ENCODE peak calls at places on chromosomes 1 and 21, in eight cellular contexts. C is heart left ventricle, N is cardiac fibroblast, Q is progenitor cell of endocrine pancreas, W is upper lobe of right lung, S is WERI-Rb-1, A is AG04450, H is fibroblast of villous mesenchyme. B is an unnamed sample.

GRCh38 chr1:245742891-245743290 is 588.1 kb downstream of the KIF26B start:
- DNase-seq in C (no peak), N (no peak), Q (no peak), W (no peak), S (no peak), A (no peak), H (no peak), B (peak; percentile 36)

GRCh38 chr1:217004776-217005436 is 281.7 kb upstream of the ESRRG start:
- DNase-seq in C (no peak), N (no peak), Q (no peak), W (no peak), S (no peak), A (no peak), H (no peak), B (no peak)

GRCh38 chr1:32703479-32704291 is 1.1 kb upstream of the SYNC start:
- DNase-seq in C (peak; percentile 73), N (peak; percentile 89), Q (no peak), W (peak; percentile 58), S (no peak), A (peak; percentile 93), H (peak; percentile 77), B (no peak)

GRCh38 chr1:231666220-231666956 is 39.8 kb downstream of the DISC1 start:
- DNase-seq in C (no peak), N (no peak), Q (no peak), W (no peak), S (no peak), A (no peak), H (no peak), B (no peak)

GRCh38 chr21:34276711-34277425 is 86.9 kb upstream of the KCNE2 start:
- DNase-seq in C (no peak), N (peak; percentile 15), Q (no peak), W (no peak), S (no peak), A (no peak), H (peak; percentile 7), B (no peak)

GRCh38 chr1:150507912-150508864 is at the start of gene ECM1:
- DNase-seq in C (peak; percentile 78), N (peak; percentile 82), Q (no peak), W (no peak), S (no peak), A (peak; percentile 46), H (peak; percentile 83), B (no peak)

GRCh38 chr1:230531103-230531502 is 105.0 kb upstream of the PGBD5 start:
- DNase-seq in C (no peak), N (no peak), Q (no peak), W (no peak), S (no peak), A (no peak), H (no peak), B (no peak)

GRCh38 chr1:237108299-237109040 is 66.5 kb downstream of the RYR2 start:
- DNase-seq in C (no peak), N (no peak), Q (no peak), W (no peak), S (no peak), A (no peak), H (no peak), B (no peak)

GRCh38 chr1:20063861-20064292 is 6.1 kb upstream of the PLA2G5 start:
- DNase-seq in C (no peak), N (peak; percentile 83), Q (no peak), W (no peak), S (no peak), A (peak; percentile 29), H (peak; percentile 36), B (no peak)

GRCh38 chr21:37868896-37869295 is 47.4 kb downstream of the KCNJ6 start:
- DNase-seq in C (no peak), N (peak; percentile 78), Q (no peak), W (no peak), S (no peak), A (no peak), H (no peak), B (no peak)

GRCh38 chr21:44730951-44731579 is 19.7 kb upstream of the TSPEAR start:
- DNase-seq in C (no peak), N (no peak), Q (no peak), W (no peak), S (no peak), A (no peak), H (peak; percentile 19), B (no peak)

GRCh38 chr1:37851782-37852210 is 7.6 kb downstream of the MTF1 start:
- DNase-seq in C (no peak), N (peak; percentile 54), Q (no peak), W (no peak), S (no peak), A (no peak), H (no peak), B (no peak)

GRCh38 chr1:65316233-65316632 is 6.9 kb downstream of the DNAJC6 start:
- DNase-seq in C (no peak), N (no peak), Q (no peak), W (no peak), S (no peak), A (no peak), H (no peak), B (no peak)

GRCh38 chr1:203794764-203795381 is 550 bp upstream of the ZBED6 start:
- DNase-seq in C (no peak), N (no peak), Q (no peak), W (no peak), S (no peak), A (no peak), H (no peak), B (no peak)

GRCh38 chr21:15850645-15851044 is 120.9 kb downstream of the USP25 start:
- DNase-seq in C (no peak), N (peak; percentile 65), Q (no peak), W (no peak), S (no peak), A (no peak), H (peak; percentile 62), B (no peak)

GRCh38 chr1:183933528-183934179 is 103.9 kb downstream of the COLGALT2 start:
- DNase-seq in C (no peak), N (no peak), Q (no peak), W (no peak), S (no peak), A (no peak), H (no peak), B (no peak)

GRCh38 chr1:157803851-157804250 is 16.1 kb downstream of the FCRL1 start:
- DNase-seq in C (no peak), N (no peak), Q (no peak), W (peak; percentile 68), S (no peak), A (no peak), H (no peak), B (no peak)

GRCh38 chr1:172811698-172812097 is 152.8 kb downstream of the FASLG start:
- DNase-seq in C (no peak), N (no peak), Q (no peak), W (no peak), S (no peak), A (no peak), H (no peak), B (no peak)
- TF ChIP-seq CTCF in C (no peak), N (no peak), Q (no peak), W (no peak), S (no peak), A (no peak), H (no peak), B (no peak)

DNA sequence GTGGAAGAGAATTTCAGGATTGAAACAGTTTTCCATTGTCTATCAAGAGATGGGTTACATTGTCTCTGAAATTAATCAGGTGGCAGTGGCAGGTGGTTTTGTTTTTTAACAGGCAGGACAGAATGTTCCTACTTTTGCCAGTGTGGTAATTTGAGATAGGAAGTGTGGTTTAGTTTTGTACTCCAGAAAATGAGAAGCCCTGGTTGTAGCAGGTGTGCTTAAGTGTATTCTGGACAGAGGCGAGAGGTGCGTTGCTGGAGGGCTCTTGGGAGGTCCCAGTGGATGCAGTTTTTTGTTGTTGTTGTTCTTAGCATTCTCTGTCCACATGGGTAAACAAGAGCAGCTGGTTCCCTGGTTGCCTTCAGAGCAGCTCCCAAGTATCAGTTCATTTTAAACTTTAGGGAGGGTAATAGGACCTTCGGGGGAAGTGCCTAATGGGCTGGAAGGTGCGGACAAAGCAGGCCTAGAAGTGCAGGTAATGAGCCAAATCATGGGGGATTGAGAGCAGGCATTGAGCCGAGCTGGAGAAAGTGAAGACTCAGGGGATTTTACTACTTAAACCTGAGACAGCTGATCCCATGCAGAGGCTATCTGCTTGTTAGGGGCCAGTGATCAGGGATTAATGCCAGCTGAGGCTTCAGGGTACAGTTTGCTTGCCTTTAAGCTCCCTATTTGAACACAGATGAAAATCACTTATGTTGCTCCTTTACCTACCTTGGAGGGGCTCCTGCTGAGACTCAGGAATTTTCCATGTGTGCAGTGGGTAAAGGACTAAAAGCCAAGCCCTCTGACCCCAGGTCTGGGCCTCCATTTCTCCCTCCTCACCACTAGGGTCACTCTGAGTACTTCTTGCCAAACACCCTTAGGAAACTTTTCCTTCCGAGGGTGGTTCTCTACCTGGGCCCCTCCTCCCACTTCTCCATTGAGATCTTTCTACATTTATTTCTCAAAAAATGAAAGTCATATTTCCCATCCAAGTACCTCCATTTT is 6.1 kb downstream of the PFKFB2 start:
- DNase-seq in C (no peak), N (no peak), Q (no peak), W (no peak), S (peak; percentile 67), A (no peak), H (no peak), B (no peak)
- TF ChIP-seq CTCF in C (no peak), N (no peak), Q (peak; percentile 42), W (no peak), S (peak; percentile 48), A (no peak), H (no peak), B (peak; percentile 29)

DNA sequence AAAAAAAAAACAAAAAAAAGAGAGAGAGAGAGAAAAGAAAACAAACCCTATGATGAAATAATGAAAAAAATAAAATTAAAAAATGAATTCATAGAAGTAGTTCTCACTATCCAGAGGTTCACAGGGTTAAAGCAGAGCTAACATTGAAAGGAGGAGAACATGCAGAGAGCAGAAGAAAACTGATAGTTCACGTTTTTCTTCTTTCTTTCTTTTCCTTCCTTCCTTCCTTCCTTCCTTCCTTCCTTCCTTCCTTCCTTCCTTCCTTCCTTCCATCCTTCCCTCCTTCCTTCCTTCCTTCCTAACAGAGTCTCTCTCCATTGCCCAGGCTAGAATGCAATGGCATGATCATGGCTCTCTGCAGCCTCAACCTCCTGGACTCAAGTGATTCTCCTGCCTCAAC is 30.4 kb upstream of the SARS1 start:
- DNase-seq in C (no peak), N (no peak), Q (no peak), W (no peak), S (no peak), A (no peak), H (no peak), B (no peak)
- TF ChIP-seq CTCF in C (no peak), N (no peak), Q (no peak), W (no peak), S (no peak), A (no peak), H (no peak), B (no peak)

DNA sequence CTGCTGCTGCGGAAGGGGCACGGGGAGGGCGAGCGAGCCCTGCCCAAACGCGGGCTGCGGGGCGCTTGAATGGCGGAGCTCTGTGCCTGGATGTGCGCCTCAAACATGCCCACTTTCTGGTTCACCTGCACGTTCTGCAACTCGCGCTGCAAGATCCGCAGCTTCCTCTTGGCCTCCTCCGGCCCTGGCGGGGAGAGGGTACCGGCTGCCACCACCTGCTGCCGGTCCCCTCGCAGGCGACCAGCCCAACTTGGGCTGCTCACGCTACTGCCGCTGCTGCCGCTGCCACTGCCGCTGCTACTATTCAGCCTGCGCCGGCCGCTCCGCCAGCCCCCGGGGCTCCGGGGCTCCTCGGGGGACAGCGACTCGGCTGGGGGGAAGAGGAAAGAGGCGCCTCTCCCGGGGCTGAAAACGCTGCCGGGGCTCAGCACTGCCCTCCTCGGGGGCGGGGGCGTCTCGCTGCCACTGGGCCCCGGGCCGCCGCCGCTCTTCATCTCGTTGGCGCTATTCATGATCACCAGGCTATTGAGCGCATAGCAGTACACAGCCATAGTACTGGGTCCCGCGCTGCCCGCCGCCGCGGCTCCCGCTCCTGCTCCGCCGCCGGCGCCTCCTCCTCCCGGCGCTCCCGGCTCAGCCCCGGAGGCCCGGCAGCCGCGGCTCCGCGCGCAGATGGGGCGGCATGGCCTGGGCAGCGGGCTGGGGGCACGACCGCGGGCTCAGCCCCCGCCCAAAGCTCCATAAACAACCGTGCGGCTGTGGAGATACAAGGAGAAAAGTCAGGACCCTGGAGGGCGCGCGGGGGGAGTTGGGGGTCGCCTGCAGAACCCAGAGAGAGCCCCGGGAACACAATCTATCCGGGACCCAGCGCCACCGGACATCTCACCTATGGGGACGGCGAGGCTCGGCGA is 1.9 kb downstream of the ITPKB start:
- DNase-seq in C (peak; percentile 40), N (peak; percentile 37), Q (peak; percentile 31), W (peak; percentile 74), S (peak; percentile 30), A (no peak), H (peak; percentile 48), B (peak; percentile 56)
- TF ChIP-seq CTCF in C (peak; percentile 29), N (no peak), Q (peak; percentile 21), W (peak; percentile 19), S (no peak), A (no peak), H (no peak), B (no peak)